ENCODE peak calls at places on chromosomes 2 and 18, in eight cellular contexts. C is kidney tubule cell, Q is heart left ventricle, R is T-helper 2 cell, K is NCI-H446 treated with DMSO at 0.1 percent for 48 hours, E is GM20000, S is AG04449, H is prostate gland. O is an unnamed sample.

GRCh38 chr18:54359233-54359632 is 1.5 kb downstream of the C18orf54 start:
- DNase-seq in C (no peak), Q (no peak), R (no peak), K (no peak), E (no peak), S (no peak), H (no peak), O (no peak)

GRCh38 chr2:187493180-187493579 is 45.1 kb upstream of the CALCRL start:
- DNase-seq in C (no peak), Q (no peak), R (no peak), K (no peak), E (no peak), S (no peak), H (no peak), O (no peak)

GRCh38 chr18:32717151-32717550 is 55.7 kb downstream of the KLHL14 start:
- DNase-seq in C (no peak), Q (no peak), R (no peak), K (no peak), E (no peak), S (no peak), H (no peak), O (no peak)

GRCh38 chr2:134308474-134309385 is 54.9 kb downstream of the MGAT5 start:
- DNase-seq in C (no peak), Q (no peak), R (no peak), K (no peak), E (no peak), S (no peak), H (no peak), O (no peak)

GRCh38 chr2:107402330-107402729 is 424.4 kb upstream of the RGPD4 start:
- DNase-seq in C (peak; percentile 5), Q (no peak), R (no peak), K (no peak), E (no peak), S (no peak), H (no peak), O (no peak)

GRCh38 chr18:11005528-11005927 is 143.8 kb downstream of the PIEZO2 start:
- DNase-seq in C (peak; percentile 38), Q (no peak), R (no peak), K (no peak), E (no peak), S (no peak), H (no peak), O (peak; percentile 92)

GRCh38 chr2:112031473-112031872 is 23.6 kb upstream of the TMEM87B start:
- DNase-seq in C (no peak), Q (no peak), R (no peak), K (no peak), E (no peak), S (no peak), H (no peak), O (no peak)

GRCh38 chr2:71683070-71683469 is 229.7 kb downstream of the DYSF start:
- DNase-seq in C (no peak), Q (no peak), R (no peak), K (no peak), E (no peak), S (no peak), H (no peak), O (no peak)

GRCh38 chr2:23544589-23545295 is 159.8 kb downstream of the KLHL29 start:
- DNase-seq in C (no peak), Q (no peak), R (no peak), K (no peak), E (no peak), S (no peak), H (no peak), O (no peak)

GRCh38 chr18:14098428-14098827 is 33.8 kb downstream of the ZNF519 start:
- DNase-seq in C (no peak), Q (no peak), R (no peak), K (no peak), E (no peak), S (no peak), H (no peak), O (no peak)

GRCh38 chr18:11259421-11259820 is 110.1 kb upstream of the PIEZO2 start:
- DNase-seq in C (no peak), Q (peak; percentile 60), R (no peak), K (no peak), E (no peak), S (no peak), H (no peak), O (no peak)

GRCh38 chr2:152400607-152401214 is 65.7 kb downstream of the FMNL2 start:
- DNase-seq in C (no peak), Q (no peak), R (no peak), K (no peak), E (no peak), S (no peak), H (no peak), O (no peak)

GRCh38 chr2:106147665-106148064 is 46.4 kb downstream of the UXS1 start:
- DNase-seq in C (no peak), Q (no peak), R (peak; percentile 69), K (no peak), E (no peak), S (no peak), H (no peak), O (no peak)

GRCh38 chr2:207113403-207113802 is 52.3 kb downstream of the KLF7 start:
- DNase-seq in C (no peak), Q (no peak), R (peak; percentile 46), K (no peak), E (no peak), S (no peak), H (no peak), O (no peak)

GRCh38 chr2:85549826-85550225 is 10.9 kb downstream of the MAT2A start:
- DNase-seq in C (peak; percentile 28), Q (no peak), R (no peak), K (no peak), E (no peak), S (peak; percentile 63), H (no peak), O (no peak)

GRCh38 chr18:23114171-23114881 is 21.0 kb upstream of the CABLES1 start:
- DNase-seq in C (peak; percentile 80), Q (no peak), R (no peak), K (no peak), E (no peak), S (no peak), H (no peak), O (peak; percentile 25)

O was measured in body of pancreas.